ENCODE peak calls at places on chromosomes 3 and 15, in five cellular contexts. Q, Y, E, X and I are unnamed samples.

GRCh38 chr15:85280203-85280602 is 100.2 kb upstream of the AKAP13 start:
- ATAC-seq in Q (no peak), Y (no peak), E (no peak), X (no peak), I (no peak)

GRCh38 chr3:28935141-28935540 is 345.7 kb upstream of the RBMS3 start:
- ATAC-seq in Q (no peak), Y (no peak), E (no peak), X (no peak), I (no peak)

GRCh38 chr3:14439501-14440167 is 37.2 kb downstream of the SLC6A6 start:
- ATAC-seq in Q (peak; percentile 68), Y (peak; percentile 44), E (no peak), X (peak; percentile 10), I (no peak)

GRCh38 chr3:143480306-143480852 is 360.8 kb downstream of the CHST2 start:
- ATAC-seq in Q (peak; percentile 33), Y (no peak), E (no peak), X (peak; percentile 69), I (no peak)

GRCh38 chr3:159789742-159790635 is 198.6 kb upstream of the IL12A start:
- ATAC-seq in Q (no peak), Y (no peak), E (no peak), X (no peak), I (no peak)

GRCh38 chr3:47664519-47664918 is 85.9 kb upstream of the CSPG5 start:
- ATAC-seq in Q (no peak), Y (no peak), E (no peak), X (peak; percentile 87), I (no peak)

GRCh38 chr3:39025222-39025970 is 26.3 kb downstream of the SCN11A start:
- ATAC-seq in Q (peak; percentile 57), Y (no peak), E (no peak), X (no peak), I (no peak)

GRCh38 chr15:100170673-100171210 is 171.0 kb downstream of the ADAMTS17 start:
- ATAC-seq in Q (no peak), Y (no peak), E (no peak), X (no peak), I (no peak)

GRCh38 chr15:100726426-100727190 is 124.2 kb downstream of the ASB7 start:
- ATAC-seq in Q (no peak), Y (no peak), E (no peak), X (no peak), I (no peak)

GRCh38 chr15:99251436-99251821 is at the start of gene LRRC28:
- ATAC-seq in Q (no peak), Y (no peak), E (peak; percentile 35), X (peak; percentile 69), I (peak; percentile 60)

GRCh38 chr15:80343610-80344009 is 60.6 kb upstream of the ARNT2 start:
- ATAC-seq in Q (peak; percentile 71), Y (peak; percentile 95), E (no peak), X (no peak), I (peak; percentile 73)

GRCh38 chr15:52082197-52083036 is 30.2 kb downstream of the BCL2L10 start:
- ATAC-seq in Q (no peak), Y (no peak), E (no peak), X (no peak), I (no peak)

GRCh38 chr3:119800844-119801243 is 18.9 kb downstream of the NR1I2 start:
- ATAC-seq in Q (no peak), Y (no peak), E (no peak), X (no peak), I (no peak)

GRCh38 chr3:68972358-68972979 is 40.1 kb upstream of the TAFA4 start:
- ATAC-seq in Q (peak; percentile 53), Y (peak; percentile 76), E (peak; percentile 58), X (peak; percentile 98), I (peak; percentile 67)

GRCh38 chr15:77440378-77440999 is 19.8 kb downstream of the HMG20A start:
- ATAC-seq in Q (no peak), Y (no peak), E (peak; percentile 73), X (peak; percentile 54), I (no peak)

GRCh38 chr15:92705693-92706618 is 50.4 kb upstream of the FAM174B start:
- ATAC-seq in Q (no peak), Y (no peak), E (no peak), X (no peak), I (no peak)

GRCh38 chr15:84911879-84912660 is 27.6 kb downstream of the SLC28A1 start:
- ATAC-seq in Q (peak; percentile 90), Y (peak; percentile 87), E (peak; percentile 87), X (peak; percentile 88), I (peak; percentile 97)

GRCh38 chr15:55742927-55743614 is at the start of gene PRTG:
- ATAC-seq in Q (peak; percentile 98), Y (peak; percentile 96), E (peak; percentile 91), X (peak; percentile 95), I (peak; percentile 92)

GRCh38 chr3:45874677-45875346 is 11.5 kb upstream of the CCR9 start:
- ATAC-seq in Q (no peak), Y (no peak), E (peak; percentile 27), X (no peak), I (no peak)

GRCh38 chr3:37935290-37935668 is 55.3 kb upstream of the VILL start:
- ATAC-seq in Q (peak; percentile 53), Y (peak; percentile 90), E (no peak), X (peak; percentile 81), I (no peak)

GRCh38 chr3:66037330-66037985 is 1.3 kb downstream of the MAGI1 start:
- ATAC-seq in Q (peak; percentile 30), Y (peak; percentile 35), E (no peak), X (peak; percentile 45), I (no peak)

GRCh38 chr3:183342824-183343223 is 85.6 kb downstream of the MCF2L2 start:
- ATAC-seq in Q (no peak), Y (no peak), E (no peak), X (no peak), I (no peak)

DNA sequence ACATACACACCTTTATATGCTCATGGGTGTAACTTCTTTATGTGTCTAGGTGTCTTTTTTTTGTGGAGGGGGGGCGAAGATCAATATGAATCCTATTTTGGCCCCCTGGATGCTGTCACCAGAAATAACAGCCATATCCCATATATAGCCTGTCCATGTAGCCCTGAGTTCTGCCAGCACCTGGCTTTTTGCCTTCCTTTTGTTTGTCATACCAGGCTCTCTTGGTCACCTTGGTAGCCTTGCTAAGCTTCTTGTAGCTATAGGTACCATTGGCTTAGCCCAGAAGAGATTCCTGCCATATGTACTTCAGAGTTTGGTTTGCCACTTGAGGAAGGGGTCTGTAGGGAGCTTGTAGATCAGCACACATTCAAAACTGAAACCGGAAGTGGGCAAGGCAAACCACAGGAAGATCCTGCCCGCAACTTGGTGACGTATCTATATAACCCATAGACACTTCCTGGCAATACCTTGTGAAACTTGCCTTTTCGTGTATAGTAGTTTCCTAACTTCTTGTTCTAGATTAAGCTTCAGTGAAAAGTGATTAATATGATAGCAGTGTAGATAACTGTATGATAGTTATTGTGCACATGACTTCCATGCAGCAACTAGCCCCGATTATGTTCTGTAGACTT is 11.9 kb downstream of the RASA2 start:
- ATAC-seq in Q (peak; percentile 90), Y (peak; percentile 78), E (no peak), X (peak; percentile 30), I (peak; percentile 25)
- TF ChIP-seq POLR2A in Q (no peak), Y (no peak), E (no peak), X (no peak), I (no peak)

GRCh38 chr3:140848675-140849074 is 93.0 kb upstream of the SLC25A36 start:
- ATAC-seq in Q (no peak), Y (no peak), E (no peak), X (no peak), I (no peak)
- TF ChIP-seq CTCF in Q (no peak), Y (no peak), E (no peak), X (no peak), I (no peak)

GRCh38 chr3:67578416-67578815 is 76.0 kb downstream of the SUCLG2 start:
- ATAC-seq in Q (no peak), Y (no peak), E (no peak), X (no peak), I (no peak)

DNA sequence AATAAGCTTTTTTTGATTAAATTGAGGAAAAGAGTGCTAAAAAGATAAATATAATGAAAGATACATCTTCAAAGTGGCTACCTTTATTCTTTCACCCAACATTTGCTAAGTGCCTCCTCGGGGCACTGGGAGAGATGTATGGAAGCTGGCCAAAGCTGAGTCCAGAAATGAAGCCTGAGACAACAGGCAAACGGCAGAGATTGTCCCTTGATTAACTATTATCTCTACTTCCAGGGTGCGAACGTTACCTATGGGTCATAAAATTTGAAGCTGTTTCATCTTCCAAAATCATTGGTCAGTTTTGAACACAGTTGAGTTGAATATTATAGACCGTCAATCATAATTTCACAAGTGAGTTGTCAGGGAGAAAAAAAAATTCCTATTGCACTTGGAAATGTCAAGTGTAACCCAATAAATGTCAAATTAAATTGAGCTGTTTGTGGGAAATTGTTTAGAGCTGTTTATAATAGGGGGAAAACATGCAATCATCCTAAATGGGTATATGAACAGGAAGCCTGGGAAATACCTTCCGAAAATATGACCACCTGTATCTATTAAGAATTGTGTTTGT is 73.9 kb downstream of the SUCLG2 start:
- ATAC-seq in Q (no peak), Y (no peak), E (no peak), X (no peak), I (no peak)
- TF ChIP-seq POLR2A in Q (no peak), Y (no peak), E (no peak), X (no peak), I (no peak)

GRCh38 chr3:1987983-1988382 is 110.7 kb upstream of the CNTN4 start:
- ATAC-seq in Q (peak; percentile 42), Y (no peak), E (no peak), X (no peak), I (no peak)
- TF ChIP-seq CTCF in Q (no peak), Y (peak; percentile 29), E (no peak), X (no peak), I (no peak)

GRCh38 chr3:172102123-172102882 is 62.9 kb downstream of the FNDC3B start:
- ATAC-seq in Q (peak; percentile 39), Y (no peak), E (no peak), X (peak; percentile 74), I (no peak)
- TF ChIP-seq POLR2A in Q (no peak), Y (no peak), E (no peak), X (no peak), I (no peak)

GRCh38 chr3:53347261-53348064 is at the start of gene DCP1A:
- ATAC-seq in Q (peak; percentile 99), Y (peak; percentile 99), E (peak; percentile 98), X (peak; percentile 97), I (peak; percentile 99)
- TF ChIP-seq CTCF in Q (peak; percentile 30), Y (no peak), E (no peak), X (no peak), I (no peak)

DNA sequence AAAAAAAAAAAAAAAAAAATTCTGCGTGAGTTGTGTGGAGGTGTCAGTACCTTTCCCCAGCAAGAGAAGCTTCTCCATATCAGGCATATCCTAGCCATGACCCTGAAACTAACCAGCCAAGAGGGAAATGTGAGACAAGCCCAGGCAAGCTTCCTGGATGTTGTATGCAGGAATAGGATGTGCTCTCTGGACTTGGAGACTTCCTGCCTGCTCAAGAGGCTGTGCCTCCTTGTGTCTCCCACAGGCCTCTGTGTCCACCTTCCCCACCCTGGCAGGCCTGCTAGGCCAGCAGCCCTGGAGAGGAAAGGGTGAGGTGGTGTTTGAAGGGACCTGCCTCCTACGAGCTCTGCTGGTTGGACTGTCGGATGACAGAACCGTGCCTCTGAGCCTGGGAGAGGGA is 2.1 kb upstream of the DYNLT2B start:
- ATAC-seq in Q (no peak), Y (no peak), E (no peak), X (no peak), I (no peak)
- TF ChIP-seq POLR2A in Q (no peak), Y (no peak), E (no peak), X (no peak), I (no peak)